ENCODE peak calls at places on chromosomes 4 and X, in six cellular contexts. One of them, this sample, is unnamed.

GRCh38 chr4:75985116-75985515 is 5.6 kb downstream of the SDAD1 start:
- DNase-seq in activated CD4-positive, alpha-beta memory T cell treated with anti-CD3 and anti-CD28 coated beads for 36 hours: no peak
- DNase-seq in kidney tubule cell: peak
- DNase-seq in right cardiac atrium: no peak
- DNase-seq in A549: no peak
- DNase-seq in H4: no peak
- DNase-seq in this sample: no peak

GRCh38 chr4:170875868-170876267 is 786.1 kb upstream of the AADAT start:
- DNase-seq in activated CD4-positive, alpha-beta memory T cell treated with anti-CD3 and anti-CD28 coated beads for 36 hours: no peak
- DNase-seq in kidney tubule cell: peak
- DNase-seq in right cardiac atrium: no peak
- DNase-seq in A549: no peak
- DNase-seq in H4: peak
- DNase-seq in this sample: peak

GRCh38 chr4:139488442-139488841 is 34.5 kb downstream of the RAB33B start:
- DNase-seq in activated CD4-positive, alpha-beta memory T cell treated with anti-CD3 and anti-CD28 coated beads for 36 hours: no peak
- DNase-seq in kidney tubule cell: no peak
- DNase-seq in right cardiac atrium: no peak
- DNase-seq in A549: no peak
- DNase-seq in H4: no peak
- DNase-seq in this sample: no peak

GRCh38 chrX:34426334-34426733 is 230.8 kb downstream of the TMEM47 start:
- DNase-seq in activated CD4-positive, alpha-beta memory T cell treated with anti-CD3 and anti-CD28 coated beads for 36 hours: no peak
- DNase-seq in kidney tubule cell: no peak
- DNase-seq in right cardiac atrium: no peak
- DNase-seq in A549: no peak
- DNase-seq in H4: peak
- DNase-seq in this sample: peak

GRCh38 chr4:189769131-189769530 is 171.5 kb upstream of the FRG1 start:
- DNase-seq in activated CD4-positive, alpha-beta memory T cell treated with anti-CD3 and anti-CD28 coated beads for 36 hours: no peak
- DNase-seq in kidney tubule cell: no peak
- DNase-seq in right cardiac atrium: no peak
- DNase-seq in A549: no peak
- DNase-seq in H4: no peak
- DNase-seq in this sample: no peak

GRCh38 chr4:40087799-40088366 is 31.2 kb downstream of the N4BP2 start:
- DNase-seq in activated CD4-positive, alpha-beta memory T cell treated with anti-CD3 and anti-CD28 coated beads for 36 hours: no peak
- DNase-seq in kidney tubule cell: no peak
- DNase-seq in right cardiac atrium: no peak
- DNase-seq in A549: no peak
- DNase-seq in H4: no peak
- DNase-seq in this sample: no peak

GRCh38 chrX:48945517-48946348 is 11.7 kb downstream of the OTUD5 start:
- DNase-seq in activated CD4-positive, alpha-beta memory T cell treated with anti-CD3 and anti-CD28 coated beads for 36 hours: peak
- DNase-seq in kidney tubule cell: peak
- DNase-seq in right cardiac atrium: peak
- DNase-seq in A549: peak
- DNase-seq in H4: peak
- DNase-seq in this sample: peak

GRCh38 chrX:15410430-15410829 is 26.2 kb upstream of the VEGFD start:
- DNase-seq in activated CD4-positive, alpha-beta memory T cell treated with anti-CD3 and anti-CD28 coated beads for 36 hours: no peak
- DNase-seq in kidney tubule cell: no peak
- DNase-seq in right cardiac atrium: no peak
- DNase-seq in A549: no peak
- DNase-seq in H4: no peak
- DNase-seq in this sample: no peak

GRCh38 chr4:155849042-155849441 is 17.0 kb downstream of the ASIC5 start:
- DNase-seq in activated CD4-positive, alpha-beta memory T cell treated with anti-CD3 and anti-CD28 coated beads for 36 hours: no peak
- DNase-seq in kidney tubule cell: no peak
- DNase-seq in right cardiac atrium: no peak
- DNase-seq in A549: no peak
- DNase-seq in H4: no peak
- DNase-seq in this sample: no peak

GRCh38 chr4:147110968-147111367 is 165.3 kb upstream of the TTC29 start:
- DNase-seq in activated CD4-positive, alpha-beta memory T cell treated with anti-CD3 and anti-CD28 coated beads for 36 hours: no peak
- DNase-seq in kidney tubule cell: no peak
- DNase-seq in right cardiac atrium: no peak
- DNase-seq in A549: no peak
- DNase-seq in H4: no peak
- DNase-seq in this sample: peak

GRCh38 chr4:38062894-38063168 is 102.6 kb downstream of the PTTG2 start:
- DNase-seq in activated CD4-positive, alpha-beta memory T cell treated with anti-CD3 and anti-CD28 coated beads for 36 hours: no peak
- DNase-seq in kidney tubule cell: no peak
- DNase-seq in right cardiac atrium: no peak
- DNase-seq in A549: no peak
- DNase-seq in H4: no peak
- DNase-seq in this sample: no peak

GRCh38 chr4:81652069-81652478 is 180.4 kb upstream of the RASGEF1B start:
- DNase-seq in activated CD4-positive, alpha-beta memory T cell treated with anti-CD3 and anti-CD28 coated beads for 36 hours: peak
- DNase-seq in kidney tubule cell: peak
- DNase-seq in right cardiac atrium: no peak
- DNase-seq in A549: no peak
- DNase-seq in H4: no peak
- DNase-seq in this sample: no peak

GRCh38 chrX:41347186-41347585 is 13.2 kb downstream of the DDX3X start:
- DNase-seq in activated CD4-positive, alpha-beta memory T cell treated with anti-CD3 and anti-CD28 coated beads for 36 hours: no peak
- DNase-seq in kidney tubule cell: no peak
- DNase-seq in right cardiac atrium: no peak
- DNase-seq in A549: no peak
- DNase-seq in H4: no peak
- DNase-seq in this sample: no peak

GRCh38 chrX:38287669-38288068 is 39.6 kb downstream of the RPGR start:
- DNase-seq in activated CD4-positive, alpha-beta memory T cell treated with anti-CD3 and anti-CD28 coated beads for 36 hours: no peak
- DNase-seq in kidney tubule cell: no peak
- DNase-seq in right cardiac atrium: no peak
- DNase-seq in A549: no peak
- DNase-seq in H4: no peak
- DNase-seq in this sample: no peak

GRCh38 chrX:149799095-149799721 is 17.5 kb downstream of the MAGEA9 start:
- DNase-seq in activated CD4-positive, alpha-beta memory T cell treated with anti-CD3 and anti-CD28 coated beads for 36 hours: no peak
- DNase-seq in kidney tubule cell: no peak
- DNase-seq in right cardiac atrium: no peak
- DNase-seq in A549: no peak
- DNase-seq in H4: no peak
- DNase-seq in this sample: no peak

GRCh38 chrX:132622130-132622529 is 133.3 kb upstream of the MBNL3 start:
- DNase-seq in activated CD4-positive, alpha-beta memory T cell treated with anti-CD3 and anti-CD28 coated beads for 36 hours: peak
- DNase-seq in kidney tubule cell: peak
- DNase-seq in right cardiac atrium: no peak
- DNase-seq in A549: no peak
- DNase-seq in H4: peak
- DNase-seq in this sample: peak

GRCh38 chr4:101345271-101345595 is 2.1 kb downstream of the PPP3CA start:
- DNase-seq in activated CD4-positive, alpha-beta memory T cell treated with anti-CD3 and anti-CD28 coated beads for 36 hours: peak
- DNase-seq in kidney tubule cell: no peak
- DNase-seq in right cardiac atrium: no peak
- DNase-seq in A549: no peak
- DNase-seq in H4: peak
- DNase-seq in this sample: peak

GRCh38 chrX:119427024-119427794 is 28.1 kb downstream of the SLC25A43 start:
- DNase-seq in activated CD4-positive, alpha-beta memory T cell treated with anti-CD3 and anti-CD28 coated beads for 36 hours: no peak
- DNase-seq in kidney tubule cell: peak
- DNase-seq in right cardiac atrium: no peak
- DNase-seq in A549: no peak
- DNase-seq in H4: no peak
- DNase-seq in this sample: no peak

GRCh38 chr4:185716008-185716976 is 95.7 kb downstream of the SORBS2 start:
- DNase-seq in activated CD4-positive, alpha-beta memory T cell treated with anti-CD3 and anti-CD28 coated beads for 36 hours: no peak
- DNase-seq in kidney tubule cell: peak
- DNase-seq in right cardiac atrium: peak
- DNase-seq in A549: no peak
- DNase-seq in H4: no peak
- DNase-seq in this sample: no peak

GRCh38 chr4:140185725-140186124 is 31.7 kb upstream of the MAML3 start:
- DNase-seq in activated CD4-positive, alpha-beta memory T cell treated with anti-CD3 and anti-CD28 coated beads for 36 hours: no peak
- DNase-seq in kidney tubule cell: no peak
- DNase-seq in right cardiac atrium: no peak
- DNase-seq in A549: no peak
- DNase-seq in H4: no peak
- DNase-seq in this sample: no peak

GRCh38 chr4:176309772-176310171 is 10.0 kb upstream of the SPCS3 start:
- DNase-seq in activated CD4-positive, alpha-beta memory T cell treated with anti-CD3 and anti-CD28 coated beads for 36 hours: no peak
- DNase-seq in kidney tubule cell: peak
- DNase-seq in right cardiac atrium: no peak
- DNase-seq in A549: no peak
- DNase-seq in H4: no peak
- DNase-seq in this sample: no peak

GRCh38 chrX:5390376-5390775 is 838.3 kb downstream of the NLGN4X start:
- DNase-seq in activated CD4-positive, alpha-beta memory T cell treated with anti-CD3 and anti-CD28 coated beads for 36 hours: no peak
- DNase-seq in kidney tubule cell: no peak
- DNase-seq in right cardiac atrium: peak
- DNase-seq in A549: no peak
- DNase-seq in H4: no peak
- DNase-seq in this sample: no peak

GRCh38 chr4:122576261-122577188 is 44.3 kb downstream of the IL21 start:
- DNase-seq in activated CD4-positive, alpha-beta memory T cell treated with anti-CD3 and anti-CD28 coated beads for 36 hours: peak
- DNase-seq in kidney tubule cell: peak
- DNase-seq in right cardiac atrium: no peak
- DNase-seq in A549: peak
- DNase-seq in H4: peak
- DNase-seq in this sample: peak

GRCh38 chr4:138982754-138983153 is 32.8 kb upstream of the NOCT start:
- DNase-seq in activated CD4-positive, alpha-beta memory T cell treated with anti-CD3 and anti-CD28 coated beads for 36 hours: no peak
- DNase-seq in kidney tubule cell: no peak
- DNase-seq in right cardiac atrium: no peak
- DNase-seq in A549: no peak
- DNase-seq in H4: no peak
- DNase-seq in this sample: no peak

GRCh38 chrX:23292979-23293651 is 41.5 kb upstream of the PTCHD1 start:
- DNase-seq in activated CD4-positive, alpha-beta memory T cell treated with anti-CD3 and anti-CD28 coated beads for 36 hours: no peak
- DNase-seq in kidney tubule cell: peak
- DNase-seq in right cardiac atrium: no peak
- DNase-seq in A549: no peak
- DNase-seq in H4: peak
- DNase-seq in this sample: peak

GRCh38 chr4:31089815-31090214 is 369.6 kb downstream of the PCDH7 start:
- DNase-seq in activated CD4-positive, alpha-beta memory T cell treated with anti-CD3 and anti-CD28 coated beads for 36 hours: no peak
- DNase-seq in kidney tubule cell: peak
- DNase-seq in right cardiac atrium: peak
- DNase-seq in A549: no peak
- DNase-seq in H4: peak
- DNase-seq in this sample: peak

GRCh38 chr4:7276538-7276937 is 84.2 kb downstream of the SORCS2 start:
- DNase-seq in activated CD4-positive, alpha-beta memory T cell treated with anti-CD3 and anti-CD28 coated beads for 36 hours: no peak
- DNase-seq in kidney tubule cell: no peak
- DNase-seq in right cardiac atrium: peak
- DNase-seq in A549: no peak
- DNase-seq in H4: no peak
- DNase-seq in this sample: no peak

GRCh38 chrX:22429704-22430103 is 157.0 kb downstream of the CBLL2 start:
- DNase-seq in activated CD4-positive, alpha-beta memory T cell treated with anti-CD3 and anti-CD28 coated beads for 36 hours: no peak
- DNase-seq in kidney tubule cell: no peak
- DNase-seq in right cardiac atrium: no peak
- DNase-seq in A549: no peak
- DNase-seq in H4: no peak
- DNase-seq in this sample: no peak

GRCh38 chr4:54877006-54877405 is 219.2 kb downstream of the KIT start:
- DNase-seq in activated CD4-positive, alpha-beta memory T cell treated with anti-CD3 and anti-CD28 coated beads for 36 hours: no peak
- DNase-seq in kidney tubule cell: no peak
- DNase-seq in right cardiac atrium: no peak
- DNase-seq in A549: no peak
- DNase-seq in H4: peak
- DNase-seq in this sample: no peak

GRCh38 chr4:72006576-72006975 is 25.2 kb upstream of the NPFFR2 start:
- DNase-seq in activated CD4-positive, alpha-beta memory T cell treated with anti-CD3 and anti-CD28 coated beads for 36 hours: no peak
- DNase-seq in kidney tubule cell: peak
- DNase-seq in right cardiac atrium: no peak
- DNase-seq in A549: no peak
- DNase-seq in H4: peak
- DNase-seq in this sample: no peak

GRCh38 chr4:159434496-159435241 is 331.8 kb downstream of the RAPGEF2 start:
- DNase-seq in activated CD4-positive, alpha-beta memory T cell treated with anti-CD3 and anti-CD28 coated beads for 36 hours: no peak
- DNase-seq in kidney tubule cell: no peak
- DNase-seq in right cardiac atrium: no peak
- DNase-seq in A549: no peak
- DNase-seq in H4: peak
- DNase-seq in this sample: peak

GRCh38 chr4:173821031-173821430 is 291.0 kb upstream of the HAND2 start:
- DNase-seq in activated CD4-positive, alpha-beta memory T cell treated with anti-CD3 and anti-CD28 coated beads for 36 hours: no peak
- DNase-seq in kidney tubule cell: no peak
- DNase-seq in right cardiac atrium: no peak
- DNase-seq in A549: no peak
- DNase-seq in H4: peak
- DNase-seq in this sample: no peak

GRCh38 chrX:15838017-15838416 is 16.6 kb downstream of the AP1S2 start:
- DNase-seq in activated CD4-positive, alpha-beta memory T cell treated with anti-CD3 and anti-CD28 coated beads for 36 hours: peak
- DNase-seq in kidney tubule cell: no peak
- DNase-seq in right cardiac atrium: no peak
- DNase-seq in A549: peak
- DNase-seq in H4: peak
- DNase-seq in this sample: peak

GRCh38 chr4:24203896-24204295 is 314.0 kb upstream of the PPARGC1A start:
- DNase-seq in activated CD4-positive, alpha-beta memory T cell treated with anti-CD3 and anti-CD28 coated beads for 36 hours: no peak
- DNase-seq in kidney tubule cell: no peak
- DNase-seq in right cardiac atrium: no peak
- DNase-seq in A549: no peak
- DNase-seq in H4: no peak
- DNase-seq in this sample: no peak